ENCODE peak calls at places on chromosomes 13 and 19, in five cellular contexts. L, K, O, D and F are unnamed samples.

GRCh38 chr13:80297094-80297493 is 43.8 kb downstream of the SPRY2 start:
- ATAC-seq in L (no peak), O (no peak), D (no peak), K (no peak), F (no peak)

GRCh38 chr19:40090256-40091204 is at the start of gene ZNF780A:
- ATAC-seq in L (peak; percentile 97), D (peak; percentile 96), O (peak; percentile 98), K (peak; percentile 94), F (peak; percentile 93)

GRCh38 chr13:113405481-113406300 is 41.8 kb upstream of the GRTP1 start:
- ATAC-seq in O (no peak), D (no peak), K (no peak), L (no peak), F (no peak)

GRCh38 chr19:50695251-50696064 is 24.1 kb downstream of the SHANK1 start:
- ATAC-seq in L (peak; percentile 69), O (no peak), K (no peak), D (peak; percentile 27), F (no peak)

GRCh38 chr19:3818479-3818878 is 32.3 kb upstream of the MATK start:
- ATAC-seq in O (no peak), D (peak; percentile 6), L (peak; percentile 36), K (no peak), F (no peak)

GRCh38 chr13:29369060-29369743 is 226.3 kb downstream of the SLC7A1 start:
- ATAC-seq in O (no peak), L (peak; percentile 86), K (peak; percentile 49), D (peak; percentile 61), F (peak; percentile 41)

GRCh38 chr19:5122121-5122400 is 153.1 kb downstream of the KDM4B start:
- ATAC-seq in D (no peak), O (no peak), L (no peak), K (no peak), F (no peak)

GRCh38 chr13:40665754-40666057 is 735 bp downstream of the FOXO1 start:
- ATAC-seq in K (no peak), D (no peak), L (no peak), O (no peak), F (no peak)

GRCh38 chr13:112859128-112859816 is 109.7 kb upstream of the MCF2L start:
- ATAC-seq in K (no peak), L (peak; percentile 8), O (peak; percentile 36), D (peak; percentile 38), F (no peak)

GRCh38 chr13:110784748-110785147 is 71.2 kb downstream of the ING1 start:
- ATAC-seq in L (no peak), K (peak; percentile 55), D (no peak), O (no peak), F (no peak)

GRCh38 chr13:30276178-30276577 is 31.2 kb downstream of the KATNAL1 start:
- ATAC-seq in O (no peak), D (no peak), K (peak; percentile 92), L (no peak), F (no peak)

GRCh38 chr13:112899618-112900600 is 69.1 kb upstream of the MCF2L start:
- ATAC-seq in L (no peak), K (no peak), D (no peak), O (no peak), F (no peak)

GRCh38 chr13:76693086-76693485 is 193.1 kb downstream of the KCTD12 start:
- ATAC-seq in K (no peak), D (no peak), L (no peak), O (no peak), F (no peak)

GRCh38 chr13:21310220-21310619 is 133.8 kb downstream of the MRPL57 start:
- ATAC-seq in D (no peak), K (no peak), O (no peak), L (no peak), F (no peak)

DNA sequence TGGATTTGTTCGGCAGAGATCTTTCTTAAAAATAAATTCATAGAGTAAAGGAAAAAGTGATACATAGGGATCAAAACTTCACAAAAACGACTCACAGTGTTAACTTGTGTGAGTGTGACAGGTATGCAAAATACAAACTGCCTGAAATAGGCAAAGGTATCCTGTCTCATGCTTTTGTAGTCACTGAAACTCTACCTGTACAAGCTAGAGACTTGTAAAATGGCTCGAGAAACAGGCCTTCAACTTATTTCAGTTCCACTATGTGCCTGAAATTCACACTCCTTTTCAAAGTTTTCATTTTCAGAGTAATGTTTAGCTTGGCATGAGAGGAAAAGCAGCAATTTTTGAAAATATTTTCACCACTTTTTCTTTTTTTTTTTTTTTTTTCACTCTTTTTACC is 290.4 kb downstream of the DIAPH3 start:
- ATAC-seq in L (no peak), O (no peak), K (no peak), D (no peak), F (no peak)
- H3K27ac ChIP-seq in L (no peak overlapping the region), O (no peak overlapping the region), K (no peak overlapping the region), D (no peak overlapping the region), F (no peak overlapping the region)

DNA sequence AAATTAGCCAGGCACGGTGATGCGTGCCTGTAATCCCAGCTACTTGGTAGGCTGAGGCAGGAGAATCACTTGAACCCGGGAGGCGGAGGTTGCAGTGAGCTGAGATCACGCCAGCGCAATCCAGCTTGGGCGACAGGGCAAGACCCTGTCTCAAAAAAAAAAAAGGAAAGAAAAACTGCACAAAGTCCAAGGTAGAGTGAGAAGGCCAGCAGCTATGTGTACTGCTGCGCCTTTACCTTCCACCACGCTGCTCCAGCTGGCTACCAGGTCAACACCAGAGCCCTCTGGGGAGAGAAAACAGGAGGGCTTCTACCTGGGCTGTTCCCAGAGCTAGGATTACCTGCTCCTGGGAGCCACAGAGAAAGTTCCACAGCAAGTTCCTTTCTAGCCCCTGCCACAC is 3.2 kb downstream of the ELL start:
- ATAC-seq in K (no peak), D (no peak), O (no peak), L (no peak), F (no peak)
- H3K4me1 ChIP-seq in K (peaks cover 8% of the 10 kb centered on the region), D (peaks cover 63% of the 10 kb centered on the region), O (peaks cover 23% of the 10 kb centered on the region), L (peaks cover 31% of the 10 kb centered on the region), F (no peaks in the 10 kb centered on the region)

GRCh38 chr19:14418743-14419037 is 451 bp downstream of the DDX39A start:
- ATAC-seq in K (no peak), L (no peak), O (no peak), D (no peak), F (no peak)
- H3K4me3 ChIP-seq in K (peak overlapping the region; percentile 61), L (peak overlapping the region; percentile 98), O (peak overlapping the region; percentile 95), D (peak overlapping the region; percentile 94), F (peak overlapping the region; percentile 87)

DNA sequence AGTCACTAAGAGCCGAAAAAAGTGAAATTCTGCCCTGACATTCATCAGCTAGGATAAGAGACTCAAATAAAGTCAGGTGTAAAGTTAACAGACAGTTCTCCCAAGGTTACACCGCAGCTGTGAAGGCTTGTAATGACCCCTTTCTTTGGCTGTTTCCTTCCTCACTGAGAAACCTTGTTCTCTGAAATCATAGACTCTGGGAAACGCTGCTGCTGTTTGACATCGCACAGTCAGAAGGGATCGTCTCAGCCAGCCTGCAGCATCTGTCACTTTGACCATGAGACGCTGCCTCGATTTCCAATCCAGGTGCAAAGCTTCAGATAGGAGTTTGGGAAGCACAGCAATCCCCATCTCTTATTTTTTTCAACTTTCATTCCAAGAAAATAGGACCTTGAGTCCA is 678 bp downstream of the BCAT2 start:
- ATAC-seq in K (no peak), L (no peak), D (no peak), O (no peak), F (no peak)
- H3K27ac ChIP-seq in K (peak overlapping the region; percentile 54), L (peak overlapping the region; percentile 77), D (peak overlapping the region; percentile 88), O (peak overlapping the region; percentile 25), F (peak overlapping the region; percentile 95)

GRCh38 chr13:33233547-33233946 is 52.0 kb downstream of the STARD13 start:
- ATAC-seq in D (peak; percentile 51), L (peak; percentile 37), O (peak; percentile 61), K (no peak), F (no peak)
- H3K4me1 ChIP-seq in D (peaks cover 61% of the 10 kb centered on the region), L (peaks cover 8% of the 10 kb centered on the region), O (peaks cover 16% of the 10 kb centered on the region), K (no peaks in the 10 kb centered on the region), F (peaks cover 24% of the 10 kb centered on the region)